ENCODE peak calls at places on chromosomes 11 and 22, in eight cellular contexts. One of them, this sample, is unnamed. For H3K36me3, the result is how much of the 10 kb centered on the place peaks cover.

GRCh38 chr22:23183107-23183698 is 2.9 kb downstream of the BCR start:
- DNase-seq in stomach: peak
- DNase-seq in iPS DF 6.9: peak
- DNase-seq in pancreas: no peak
- DNase-seq in testis: peak
- DNase-seq in colonic mucosa: peak
- DNase-seq in ovary: peak
- DNase-seq in left ventricle myocardium inferior: peak
- DNase-seq in this sample: peak

GRCh38 chr11:12232819-12233601 is 122.6 kb downstream of the MICAL2 start:
- DNase-seq in pancreas: no peak
- DNase-seq in stomach: no peak
- DNase-seq in colonic mucosa: no peak
- DNase-seq in iPS DF 6.9: no peak
- DNase-seq in ovary: no peak
- DNase-seq in testis: no peak
- DNase-seq in left ventricle myocardium inferior: no peak
- DNase-seq in this sample: no peak

GRCh38 chr22:44884968-44885805 is 124.6 kb downstream of the PHF21B start:
- DNase-seq in iPS DF 6.9: no peak
- DNase-seq in stomach: no peak
- DNase-seq in left ventricle myocardium inferior: no peak
- DNase-seq in pancreas: peak
- DNase-seq in ovary: no peak
- DNase-seq in colonic mucosa: no peak
- DNase-seq in testis: no peak
- DNase-seq in this sample: no peak

GRCh38 chr11:57069942-57070341 is 81.2 kb downstream of the OR5AK2 start:
- DNase-seq in left ventricle myocardium inferior: no peak
- DNase-seq in colonic mucosa: no peak
- DNase-seq in ovary: no peak
- DNase-seq in pancreas: no peak
- DNase-seq in testis: no peak
- DNase-seq in stomach: no peak
- DNase-seq in iPS DF 6.9: no peak
- DNase-seq in this sample: no peak

GRCh38 chr22:48477031-48477721 is 1350.5 kb downstream of the BRD1 start:
- DNase-seq in testis: peak
- DNase-seq in ovary: no peak
- DNase-seq in colonic mucosa: no peak
- DNase-seq in left ventricle myocardium inferior: peak
- DNase-seq in pancreas: no peak
- DNase-seq in iPS DF 6.9: no peak
- DNase-seq in stomach: peak
- DNase-seq in this sample: no peak

GRCh38 chr11:43818220-43818619 is 62.4 kb upstream of the ALKBH3 start:
- DNase-seq in stomach: no peak
- DNase-seq in testis: no peak
- DNase-seq in pancreas: no peak
- DNase-seq in ovary: no peak
- DNase-seq in colonic mucosa: no peak
- DNase-seq in left ventricle myocardium inferior: no peak
- DNase-seq in iPS DF 6.9: no peak
- DNase-seq in this sample: no peak

GRCh38 chr11:111148953-111149352 is 96.6 kb upstream of the POU2AF2 start:
- DNase-seq in colonic mucosa: no peak
- DNase-seq in stomach: no peak
- DNase-seq in iPS DF 6.9: no peak
- DNase-seq in ovary: no peak
- DNase-seq in testis: no peak
- DNase-seq in left ventricle myocardium inferior: no peak
- DNase-seq in pancreas: no peak
- DNase-seq in this sample: no peak

GRCh38 chr22:23058481-23059336 is 11.6 kb upstream of the GNAZ start:
- DNase-seq in pancreas: no peak
- DNase-seq in left ventricle myocardium inferior: no peak
- DNase-seq in colonic mucosa: peak
- DNase-seq in stomach: peak
- DNase-seq in iPS DF 6.9: no peak
- DNase-seq in ovary: no peak
- DNase-seq in testis: peak
- DNase-seq in this sample: peak

GRCh38 chr11:44815917-44816456 is 89.2 kb downstream of the TSPAN18 start:
- DNase-seq in iPS DF 6.9: no peak
- DNase-seq in ovary: no peak
- DNase-seq in testis: no peak
- DNase-seq in left ventricle myocardium inferior: no peak
- DNase-seq in stomach: no peak
- DNase-seq in colonic mucosa: no peak
- DNase-seq in pancreas: no peak
- DNase-seq in this sample: no peak

GRCh38 chr22:25627271-25627848 is 62.9 kb downstream of the GRK3 start:
- DNase-seq in stomach: no peak
- DNase-seq in ovary: no peak
- DNase-seq in iPS DF 6.9: no peak
- DNase-seq in testis: no peak
- DNase-seq in pancreas: no peak
- DNase-seq in colonic mucosa: no peak
- DNase-seq in left ventricle myocardium inferior: no peak
- DNase-seq in this sample: no peak

GRCh38 chr22:22720724-22721261 is 76.4 kb downstream of the GGTLC2 start:
- DNase-seq in iPS DF 6.9: no peak
- DNase-seq in left ventricle myocardium inferior: no peak
- DNase-seq in testis: peak
- DNase-seq in colonic mucosa: no peak
- DNase-seq in pancreas: no peak
- DNase-seq in ovary: no peak
- DNase-seq in stomach: no peak
- DNase-seq in this sample: no peak

DNA sequence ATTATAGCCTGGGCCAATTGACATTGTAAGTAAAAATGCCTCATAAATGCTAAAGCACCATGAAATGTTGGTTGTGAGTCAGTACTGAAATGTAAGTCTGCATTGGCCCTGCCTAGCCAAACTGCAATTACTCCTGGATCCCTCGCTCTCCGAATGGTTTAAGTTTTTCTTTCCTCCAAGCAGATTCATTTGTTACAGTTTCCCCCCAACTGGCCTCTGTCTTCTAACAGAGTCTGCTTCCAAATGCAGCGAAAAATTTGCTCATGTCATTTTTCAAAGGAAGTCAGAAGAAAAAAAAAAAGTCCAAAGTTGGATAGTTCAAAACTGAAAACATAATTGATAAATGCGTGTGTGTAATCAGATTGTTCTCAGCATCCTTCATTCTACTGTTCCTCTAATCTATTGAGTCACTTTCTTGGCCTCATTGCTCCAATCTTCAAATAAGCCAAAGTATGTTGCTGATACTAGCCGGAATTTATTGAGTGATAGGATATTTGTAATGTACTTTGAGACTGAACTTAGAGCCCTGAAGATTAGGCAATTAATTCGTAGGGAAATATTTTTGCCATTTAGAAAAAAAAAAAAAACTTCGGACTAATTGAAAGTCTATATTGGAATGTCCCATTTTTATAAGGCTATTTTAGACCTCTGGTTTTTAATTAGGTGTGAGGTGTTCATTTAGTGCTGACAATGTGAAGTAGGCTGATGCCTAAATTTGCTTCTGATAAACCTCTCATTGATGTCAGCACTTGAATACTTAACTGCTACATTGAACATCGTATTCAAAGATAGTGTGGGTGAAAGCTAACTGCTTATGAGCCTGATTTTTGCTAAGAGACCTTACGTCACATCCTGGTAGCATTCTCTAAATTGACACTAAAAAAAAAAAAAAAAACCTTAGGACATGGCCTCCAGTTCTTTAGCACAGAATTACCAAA is 93.4 kb downstream of the WT1 start:
- DNase-seq in ovary: no peak
- DNase-seq in stomach: no peak
- DNase-seq in left ventricle myocardium inferior: no peak
- DNase-seq in pancreas: no peak
- DNase-seq in colonic mucosa: no peak
- DNase-seq in iPS DF 6.9: no peak
- DNase-seq in testis: no peak
- DNase-seq in this sample: no peak
- H3K36me3 ChIP-seq in ovary: under half
- H3K36me3 ChIP-seq in stomach: under half
- H3K36me3 ChIP-seq in left ventricle myocardium inferior: under half
- H3K36me3 ChIP-seq in pancreas: under half
- H3K36me3 ChIP-seq in colonic mucosa: under half
- H3K36me3 ChIP-seq in iPS DF 6.9: under half
- H3K36me3 ChIP-seq in testis: under half
- H3K36me3 ChIP-seq in this sample: under half

GRCh38 chr11:104991994-104992393 is 23.6 kb upstream of the CASP4 start:
- DNase-seq in iPS DF 6.9: no peak
- DNase-seq in stomach: no peak
- DNase-seq in pancreas: no peak
- DNase-seq in left ventricle myocardium inferior: no peak
- DNase-seq in ovary: no peak
- DNase-seq in colonic mucosa: no peak
- DNase-seq in testis: no peak
- DNase-seq in this sample: no peak
- H3K36me3 ChIP-seq in iPS DF 6.9: under half
- H3K36me3 ChIP-seq in stomach: under half
- H3K36me3 ChIP-seq in pancreas: under half
- H3K36me3 ChIP-seq in left ventricle myocardium inferior: under half
- H3K36me3 ChIP-seq in ovary: under half
- H3K36me3 ChIP-seq in colonic mucosa: under half
- H3K36me3 ChIP-seq in testis: under half
- H3K36me3 ChIP-seq in this sample: under half

DNA sequence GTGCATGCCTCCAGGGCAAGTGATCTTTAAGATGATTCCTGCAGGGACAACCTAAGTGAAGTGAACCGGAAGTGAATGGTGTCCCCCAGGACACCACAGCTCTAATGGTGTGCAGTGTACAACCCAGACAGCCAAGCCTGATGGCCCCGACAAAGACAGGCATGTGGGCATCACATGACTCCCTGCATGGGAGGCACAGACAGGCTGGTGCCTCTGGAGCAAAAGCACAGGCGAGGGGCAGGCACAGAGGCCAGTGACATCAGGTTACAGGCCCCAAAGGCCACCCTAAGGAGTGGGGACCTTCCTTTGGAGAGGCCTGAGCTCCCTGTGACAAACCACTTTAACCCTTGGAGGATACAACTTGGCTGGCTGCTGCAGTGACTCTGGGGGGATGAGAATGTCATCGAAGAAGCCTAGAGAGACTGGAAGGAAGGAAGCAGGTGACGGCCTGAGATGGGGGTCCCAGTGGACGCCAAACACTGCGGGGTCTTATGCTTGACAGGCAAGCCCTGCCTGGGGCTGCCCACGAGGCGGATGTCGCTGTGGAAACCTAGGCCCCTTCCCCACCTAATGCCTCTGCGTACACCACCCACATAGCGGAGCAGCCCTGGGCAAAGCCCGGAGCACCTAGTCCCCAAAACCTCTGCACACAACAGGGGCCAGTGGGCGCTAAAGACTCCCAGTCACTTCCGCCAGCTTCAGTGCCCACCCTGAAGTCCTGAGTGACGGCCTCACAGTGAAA is 12.4 kb downstream of the POLR3H start:
- DNase-seq in stomach: no peak
- DNase-seq in testis: no peak
- DNase-seq in left ventricle myocardium inferior: no peak
- DNase-seq in pancreas: no peak
- DNase-seq in ovary: no peak
- DNase-seq in iPS DF 6.9: no peak
- DNase-seq in colonic mucosa: no peak
- DNase-seq in this sample: no peak
- H3K36me3 ChIP-seq in stomach: half or more
- H3K36me3 ChIP-seq in testis: under half
- H3K36me3 ChIP-seq in left ventricle myocardium inferior: under half
- H3K36me3 ChIP-seq in pancreas: under half
- H3K36me3 ChIP-seq in ovary: under half
- H3K36me3 ChIP-seq in iPS DF 6.9: under half
- H3K36me3 ChIP-seq in colonic mucosa: under half
- H3K36me3 ChIP-seq in this sample: half or more

GRCh38 chr11:70879601-70880285 is 372.6 kb downstream of the SHANK2 start:
- DNase-seq in stomach: no peak
- DNase-seq in iPS DF 6.9: no peak
- DNase-seq in left ventricle myocardium inferior: no peak
- DNase-seq in testis: no peak
- DNase-seq in colonic mucosa: no peak
- DNase-seq in pancreas: no peak
- DNase-seq in ovary: no peak
- DNase-seq in this sample: no peak
- H3K36me3 ChIP-seq in stomach: under half
- H3K36me3 ChIP-seq in iPS DF 6.9: under half
- H3K36me3 ChIP-seq in left ventricle myocardium inferior: under half
- H3K36me3 ChIP-seq in testis: under half
- H3K36me3 ChIP-seq in colonic mucosa: under half
- H3K36me3 ChIP-seq in pancreas: under half
- H3K36me3 ChIP-seq in ovary: under half
- H3K36me3 ChIP-seq in this sample: under half

DNA sequence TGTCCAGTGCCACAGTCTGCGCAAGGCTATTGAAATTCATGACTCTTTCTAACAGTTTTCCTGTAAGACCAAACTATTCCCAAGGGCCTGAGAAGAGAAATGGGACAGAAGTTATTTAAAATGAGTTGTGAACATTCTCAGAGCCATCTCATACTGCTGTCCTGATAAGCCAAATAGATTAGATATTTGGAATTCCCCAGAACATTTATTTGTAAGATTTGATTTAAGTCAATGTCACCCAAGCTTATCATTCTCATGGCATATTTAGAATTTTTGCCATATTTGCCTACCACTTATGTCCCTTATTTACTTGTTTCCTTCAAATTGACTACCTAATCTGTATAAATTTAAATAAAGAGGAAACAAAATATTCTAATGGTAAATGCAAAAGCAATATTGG is 82.4 kb downstream of the NAV2 start:
- DNase-seq in pancreas: no peak
- DNase-seq in ovary: no peak
- DNase-seq in colonic mucosa: no peak
- DNase-seq in stomach: no peak
- DNase-seq in left ventricle myocardium inferior: no peak
- DNase-seq in iPS DF 6.9: no peak
- DNase-seq in testis: no peak
- DNase-seq in this sample: no peak
- H3K36me3 ChIP-seq in pancreas: under half
- H3K36me3 ChIP-seq in ovary: under half
- H3K36me3 ChIP-seq in colonic mucosa: under half
- H3K36me3 ChIP-seq in stomach: under half
- H3K36me3 ChIP-seq in left ventricle myocardium inferior: under half
- H3K36me3 ChIP-seq in iPS DF 6.9: under half
- H3K36me3 ChIP-seq in testis: under half
- H3K36me3 ChIP-seq in this sample: under half

GRCh38 chr22:21685164-21685513 is 19.3 kb downstream of the PPIL2 start:
- DNase-seq in iPS DF 6.9: no peak
- DNase-seq in ovary: no peak
- DNase-seq in pancreas: no peak
- DNase-seq in testis: no peak
- DNase-seq in left ventricle myocardium inferior: no peak
- DNase-seq in colonic mucosa: no peak
- DNase-seq in stomach: no peak
- DNase-seq in this sample: no peak
- H3K36me3 ChIP-seq in iPS DF 6.9: under half
- H3K36me3 ChIP-seq in ovary: under half
- H3K36me3 ChIP-seq in pancreas: under half
- H3K36me3 ChIP-seq in testis: under half
- H3K36me3 ChIP-seq in left ventricle myocardium inferior: half or more
- H3K36me3 ChIP-seq in colonic mucosa: under half
- H3K36me3 ChIP-seq in stomach: half or more
- H3K36me3 ChIP-seq in this sample: half or more

This sample was measured in right atrium auricular region.